ENCODE peak calls at places on chromosomes 6 and 20, in ten cellular contexts. W is neural progenitor cell; G is M059J; E is stimulated activated CD4-positive, alpha-beta T cell treated with anti-CD3 and anti-CD28 coated beads, Interleukin-15, amount 100 ng/mL, for 1 hour; A is psoas muscle; C is Ammon's horn; I is nephron progenitor cell; S is AG08395; Z is mucosa of descending colon; Y is germinal center. P is an unnamed sample.

GRCh38 chr6:31615748-31616147 is 714 bp downstream of the AIF1 start:
- DNase-seq in W (no peak), G (no peak), E (no peak), A (no peak), C (peak), I (no peak), S (no peak), Z (no peak), Y (peak), P (no peak)

GRCh38 chr6:144659202-144659731 is 374.1 kb downstream of the UTRN start:
- DNase-seq in W (peak), G (peak), E (no peak), A (no peak), C (peak), I (peak), S (peak), Z (peak), Y (no peak), P (peak)

GRCh38 chr20:34943808-34944568 is 11.6 kb downstream of the GSS start:
- DNase-seq in W (no peak), G (peak), E (no peak), A (no peak), C (no peak), I (no peak), S (no peak), Z (no peak), Y (no peak), P (peak)

GRCh38 chr20:63223121-63223825 is 7.3 kb upstream of the YTHDF1 start:
- DNase-seq in W (peak), G (peak), E (no peak), A (no peak), C (peak), I (peak), S (peak), Z (peak), Y (peak), P (peak)

GRCh38 chr6:159098636-159099106 is 53.9 kb upstream of the TAGAP start:
- DNase-seq in W (no peak), G (no peak), E (peak), A (no peak), C (no peak), I (no peak), S (no peak), Z (no peak), Y (peak), P (no peak)

GRCh38 chr20:49584418-49585382 is 16.8 kb upstream of the PTGIS start:
- DNase-seq in W (no peak), G (no peak), E (no peak), A (no peak), C (no peak), I (no peak), S (no peak), Z (no peak), Y (no peak), P (no peak)

GRCh38 chr6:125953502-125953875 is 3.1 kb upstream of the HINT3 start:
- DNase-seq in W (peak), G (no peak), E (no peak), A (no peak), C (no peak), I (peak), S (no peak), Z (peak), Y (no peak), P (no peak)

GRCh38 chr6:78810698-78811097 is 56.7 kb upstream of the IRAK1BP1 start:
- DNase-seq in W (no peak), G (peak), E (no peak), A (no peak), C (no peak), I (no peak), S (peak), Z (no peak), Y (no peak), P (no peak)

GRCh38 chr20:58406422-58407001 is 17.5 kb downstream of the VAPB start:
- DNase-seq in W (no peak), G (no peak), E (no peak), A (no peak), C (no peak), I (no peak), S (no peak), Z (no peak), Y (no peak), P (no peak)

GRCh38 chr6:31399589-31400466 is 3.6 kb upstream of the MICA start:
- DNase-seq in W (peak), G (peak), E (peak), A (peak), C (peak), I (peak), S (peak), Z (peak), Y (peak), P (peak)

GRCh38 chr20:52552181-52552872 is 360.7 kb upstream of the ZFP64 start:
- DNase-seq in W (no peak), G (peak), E (no peak), A (no peak), C (no peak), I (no peak), S (peak), Z (no peak), Y (no peak), P (peak)

GRCh38 chr6:89281779-89282246 is 33.3 kb downstream of the GABRR2 start:
- DNase-seq in W (peak), G (peak), E (no peak), A (no peak), C (no peak), I (peak), S (peak), Z (peak), Y (peak), P (peak)

GRCh38 chr6:11366934-11367637 is 134.6 kb upstream of the NEDD9 start:
- DNase-seq in W (peak), G (peak), E (no peak), A (no peak), C (no peak), I (no peak), S (peak), Z (no peak), Y (peak), P (peak)

GRCh38 chr6:7960141-7960540 is 49.6 kb upstream of the TXNDC5 start:
- DNase-seq in W (no peak), G (no peak), E (no peak), A (no peak), C (no peak), I (no peak), S (no peak), Z (no peak), Y (no peak), P (no peak)

GRCh38 chr6:89411269-89412070 is 603 bp downstream of the RRAGD start:
- DNase-seq in W (peak), G (peak), E (no peak), A (peak), C (peak), I (peak), S (no peak), Z (peak), Y (peak), P (no peak)

GRCh38 chr6:431986-432385 is 40.4 kb downstream of the IRF4 start:
- DNase-seq in W (no peak), G (peak), E (no peak), A (no peak), C (no peak), I (no peak), S (no peak), Z (no peak), Y (no peak), P (no peak)

GRCh38 chr6:37731888-37732287 is 34.2 kb upstream of the MDGA1 start:
- DNase-seq in W (no peak), G (no peak), E (peak), A (no peak), C (no peak), I (no peak), S (no peak), Z (peak), Y (peak), P (peak)

GRCh38 chr6:46421939-46422338 is 69.3 kb downstream of the RCAN2 start:
- DNase-seq in W (peak), G (peak), E (no peak), A (no peak), C (no peak), I (peak), S (no peak), Z (no peak), Y (no peak), P (no peak)

GRCh38 chr6:56995347-56995746 is 40.4 kb downstream of the BEND6 start:
- DNase-seq in W (no peak), G (no peak), E (no peak), A (no peak), C (no peak), I (no peak), S (no peak), Z (no peak), Y (no peak), P (no peak)

GRCh38 chr20:43751167-43752050 is 24.6 kb upstream of the GTSF1L start:
- DNase-seq in W (no peak), G (peak), E (no peak), A (no peak), C (peak), I (no peak), S (peak), Z (no peak), Y (peak), P (peak)

GRCh38 chr6:169791721-169792131 is 40.3 kb downstream of the ERMARD start:
- DNase-seq in W (no peak), G (no peak), E (no peak), A (no peak), C (no peak), I (no peak), S (no peak), Z (no peak), Y (no peak), P (no peak)

GRCh38 chr6:437042-437402 is 45.5 kb downstream of the IRF4 start:
- DNase-seq in W (no peak), G (peak), E (no peak), A (no peak), C (no peak), I (no peak), S (peak), Z (no peak), Y (no peak), P (no peak)

GRCh38 chr6:164013480-164014208 is 599.1 kb downstream of the QKI start:
- DNase-seq in W (no peak), G (peak), E (no peak), A (no peak), C (no peak), I (no peak), S (no peak), Z (no peak), Y (no peak), P (peak)

GRCh38 chr6:107493158-107494057 is 3.5 kb downstream of the SOBP start:
- DNase-seq in W (peak), G (no peak), E (no peak), A (peak), C (peak), I (peak), S (no peak), Z (no peak), Y (no peak), P (peak)

GRCh38 chr6:169190144-169190584 is 63.5 kb downstream of the THBS2 start:
- DNase-seq in W (no peak), G (peak), E (no peak), A (peak), C (no peak), I (no peak), S (peak), Z (no peak), Y (no peak), P (peak)

GRCh38 chr6:119171442-119171841 is 93.0 kb upstream of the FAM184A start:
- DNase-seq in W (no peak), G (no peak), E (no peak), A (no peak), C (no peak), I (no peak), S (no peak), Z (no peak), Y (no peak), P (no peak)